ENCODE peak calls at places on chromosomes 4 and X, in four cellular contexts. D is SJSA1, N is PC-9, G is NT2/D1. J is an unnamed sample.

GRCh38 chr4:23966720-23967119 is 76.9 kb upstream of the PPARGC1A start:
- DNase-seq in D (no peak), N (no peak), G (no peak), J (peak; percentile 45)

GRCh38 chr4:48375651-48376291 is 34.4 kb downstream of the SLAIN2 start:
- DNase-seq in D (peak; percentile 41), N (peak; percentile 55), G (no peak), J (no peak)

GRCh38 chr4:62209757-62210156 is 1009.6 kb downstream of the ADGRL3 start:
- DNase-seq in D (no peak), N (no peak), G (no peak), J (no peak)

GRCh38 chr4:183766140-183766539 is 107.0 kb downstream of the TRAPPC11 start:
- DNase-seq in D (no peak), N (no peak), G (no peak), J (no peak)

GRCh38 chrX:20362268-20363002 is 95.7 kb upstream of the RPS6KA3 start:
- DNase-seq in D (no peak), N (peak; percentile 30), G (no peak), J (peak; percentile 1)

GRCh38 chrX:86066998-86067397 is 19.6 kb upstream of the CHM start:
- DNase-seq in D (no peak), N (no peak), G (no peak), J (no peak)

GRCh38 chr4:156291317-156291716 is 337.7 kb upstream of the CTSO start:
- DNase-seq in D (no peak), N (no peak), G (no peak), J (no peak)

GRCh38 chrX:106999002-106999975 is 723 bp downstream of the MORC4 start:
- DNase-seq in D (peak; percentile 47), N (peak; percentile 47), G (no peak), J (peak; percentile 60)

GRCh38 chr4:147739239-147739823 is 7.4 kb downstream of the ARHGAP10 start:
- DNase-seq in D (no peak), N (no peak), G (no peak), J (no peak)

GRCh38 chrX:74426071-74426470 is 4.8 kb downstream of the SLC16A2 start:
- DNase-seq in D (no peak), N (no peak), G (no peak), J (no peak)

GRCh38 chrX:42678133-42678532 is 99.8 kb downstream of the PPP1R2C start:
- DNase-seq in D (no peak), N (no peak), G (no peak), J (no peak)

DNA sequence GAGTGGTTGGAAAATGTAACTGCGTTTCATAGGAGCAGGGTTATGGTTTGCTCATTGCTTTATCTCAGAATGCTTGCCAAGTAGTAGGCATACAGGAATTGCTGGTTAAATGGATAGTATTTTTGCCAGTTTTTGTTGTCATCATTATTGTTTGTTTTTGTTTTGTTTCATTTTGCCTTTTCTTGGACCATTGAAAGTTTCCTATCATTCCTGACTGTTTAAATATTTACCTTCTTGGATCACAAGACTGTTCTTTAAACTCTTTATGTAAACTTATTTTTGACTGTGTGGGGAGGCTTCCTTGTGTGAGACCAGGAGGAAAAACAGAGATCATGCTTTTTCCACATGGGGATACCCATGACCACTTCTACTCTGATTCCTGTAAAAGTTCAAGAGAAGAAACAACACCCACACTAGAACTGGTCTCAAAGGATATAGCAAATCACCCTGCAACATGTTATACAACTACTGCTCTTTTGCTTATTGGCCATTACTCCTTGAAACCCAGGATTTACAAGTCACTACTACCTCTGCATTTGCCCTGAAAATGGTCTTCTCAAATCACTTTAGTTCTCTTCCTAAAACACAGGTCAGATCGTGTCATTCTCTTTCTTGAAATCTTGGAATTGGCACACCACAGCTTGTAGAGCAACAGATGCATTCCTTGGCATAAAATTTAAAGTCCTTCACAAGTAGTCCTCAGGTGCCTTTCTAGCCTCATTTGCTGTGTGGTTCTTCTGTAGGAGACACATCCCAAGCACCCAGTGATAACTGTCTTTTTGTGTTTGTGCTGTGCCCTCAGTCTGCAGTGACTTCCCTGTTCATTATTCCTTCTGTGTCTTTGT is 51.3 kb downstream of the FNIP2 start:
- DNase-seq in D (no peak), N (no peak), G (no peak), J (no peak)
- H3K4me1 ChIP-seq in D (peaks cover 40% of the 10 kb centered on the region), N (peaks cover 30% of the 10 kb centered on the region), G (no peaks in the 10 kb centered on the region), J (no peaks in the 10 kb centered on the region)

GRCh38 chrX:28717864-28718263 is 130.6 kb downstream of the IL1RAPL1 start:
- DNase-seq in D (no peak), N (no peak), G (no peak), J (no peak)

GRCh38 chrX:28719620-28720019 is 132.4 kb downstream of the IL1RAPL1 start:
- DNase-seq in D (no peak), N (no peak), G (no peak), J (no peak)

DNA sequence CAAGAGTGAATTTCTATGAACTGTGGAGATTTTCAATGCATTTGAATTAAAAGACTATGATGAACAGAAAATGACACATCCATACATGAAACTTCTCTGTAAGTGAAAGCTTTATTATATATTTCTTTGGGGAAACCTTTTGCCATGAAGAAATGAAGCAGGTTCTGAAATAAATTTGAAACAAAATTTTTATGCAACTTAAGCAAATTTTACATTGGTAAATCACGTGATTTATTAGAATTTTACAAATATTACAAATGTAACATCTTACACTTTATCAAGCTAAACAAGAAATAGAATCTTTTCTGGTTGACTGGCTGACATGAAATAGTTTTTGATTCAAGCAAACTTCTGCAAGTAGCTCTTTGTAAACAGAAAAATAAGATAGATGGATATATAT is 131.2 kb downstream of the IL1RAPL1 start:
- DNase-seq in D (no peak), N (no peak), G (no peak), J (no peak)
- H3K4me1 ChIP-seq in D (no peaks in the 10 kb centered on the region), N (no peaks in the 10 kb centered on the region), G (no peaks in the 10 kb centered on the region), J (no peaks in the 10 kb centered on the region)

DNA sequence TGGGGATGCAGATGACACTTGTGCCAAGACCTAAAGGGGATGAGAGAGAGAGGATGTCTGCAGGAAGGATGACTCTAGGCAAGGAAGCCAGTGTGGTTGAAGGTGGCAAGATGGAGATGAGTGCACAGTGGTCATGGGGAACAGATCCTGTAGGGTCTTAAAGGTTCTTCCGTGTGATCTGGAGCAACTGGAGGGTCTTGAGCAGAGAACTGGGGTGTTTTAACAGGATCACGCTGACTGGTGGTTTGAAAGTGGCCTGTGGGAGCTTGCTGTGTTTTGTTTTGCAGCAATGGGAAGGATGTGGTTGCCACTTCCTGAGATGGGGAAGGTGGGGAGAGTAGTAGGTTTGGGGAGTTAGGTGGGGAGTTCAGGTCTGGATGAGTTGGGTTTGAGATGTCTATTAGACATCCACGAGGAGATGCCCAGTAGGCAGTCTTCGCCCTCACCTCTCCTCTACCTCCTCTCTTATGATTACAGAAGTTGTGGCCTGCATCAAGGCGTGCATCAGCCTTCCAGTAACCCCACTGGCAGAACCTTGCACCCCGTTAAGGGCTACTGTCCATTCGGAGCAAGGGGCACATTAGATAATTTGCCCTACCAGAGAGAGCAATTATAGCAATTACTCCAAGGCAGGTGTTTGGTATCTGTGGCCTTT is 1.4 kb upstream of the STBD1 start:
- DNase-seq in D (no peak), N (no peak), G (no peak), J (no peak)
- H3K4me1 ChIP-seq in D (peaks cover 35% of the 10 kb centered on the region), N (peaks cover 28% of the 10 kb centered on the region), G (peaks cover 2% of the 10 kb centered on the region), J (no peaks in the 10 kb centered on the region)

GRCh38 chr4:41137879-41138278 is 76.5 kb downstream of the APBB2 start:
- DNase-seq in D (no peak), N (no peak), G (no peak), J (no peak)

GRCh38 chr4:41142946-41143720 is 71.2 kb downstream of the APBB2 start:
- DNase-seq in D (peak; percentile 64), N (peak; percentile 30), G (no peak), J (no peak)

GRCh38 chr4:41142356-41142755 is 72.0 kb downstream of the APBB2 start:
- DNase-seq in D (no peak), N (no peak), G (no peak), J (no peak)

GRCh38 chr4:41141910-41142309 is 72.4 kb downstream of the APBB2 start:
- DNase-seq in D (no peak), N (no peak), G (no peak), J (no peak)

DNA sequence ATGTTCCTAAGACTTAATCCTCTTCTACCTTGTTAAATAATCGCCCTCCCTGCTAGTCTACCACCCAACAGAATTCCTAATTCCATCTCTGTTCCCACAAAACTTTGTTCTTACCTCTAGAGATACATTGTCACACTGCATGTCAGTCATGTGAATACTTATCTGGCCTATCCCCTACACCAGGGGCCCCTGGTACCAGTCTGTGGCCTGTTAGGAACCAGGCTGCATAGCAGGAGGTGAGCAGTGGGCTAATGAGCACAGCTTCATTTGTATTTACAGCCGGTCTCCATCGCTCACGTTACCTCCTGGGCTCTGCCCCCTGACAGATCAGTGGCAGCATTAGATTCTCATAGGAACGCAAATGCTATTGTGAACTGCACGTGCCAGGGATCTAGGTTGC is 73.9 kb downstream of the APBB2 start:
- DNase-seq in D (no peak), N (no peak), G (no peak), J (peak; percentile 23)
- H3K4me1 ChIP-seq in D (peaks cover 40% of the 10 kb centered on the region), N (no peaks in the 10 kb centered on the region), G (no peaks in the 10 kb centered on the region), J (peaks cover 34% of the 10 kb centered on the region)

DNA sequence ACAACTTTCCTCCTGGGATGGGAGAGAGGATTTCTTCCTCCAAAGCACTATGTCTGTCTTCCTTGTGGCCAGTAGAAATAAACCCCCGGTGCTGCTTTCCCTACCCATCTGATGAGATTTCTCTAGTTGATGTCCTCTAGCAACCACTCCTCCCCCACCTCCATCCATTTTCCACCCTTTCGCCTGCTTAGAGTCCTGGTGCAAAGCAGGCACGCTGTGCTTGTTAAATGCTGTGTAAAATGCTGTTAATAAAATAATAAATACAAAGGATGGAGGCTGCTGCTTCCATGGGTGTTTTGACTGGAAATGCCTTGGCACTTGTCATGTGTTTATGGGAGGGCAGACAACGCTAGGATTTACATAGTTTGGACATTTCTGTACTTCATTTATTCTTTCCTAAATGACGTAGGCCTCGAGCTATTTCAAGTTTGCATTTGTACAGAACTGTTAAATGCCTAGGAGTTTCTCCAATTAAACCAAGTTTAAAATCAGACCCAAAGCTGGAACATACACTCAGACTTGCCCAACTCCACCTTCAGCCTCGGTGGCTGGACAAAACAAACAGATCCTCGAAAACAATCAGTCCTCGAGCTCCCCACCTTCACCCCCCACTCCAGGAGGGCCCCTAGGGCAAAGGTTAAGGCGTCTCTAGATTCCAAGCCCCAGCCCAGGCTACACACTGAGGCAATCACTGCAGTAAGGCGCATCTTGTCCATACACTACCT is 10.0 kb downstream of the BCOR start:
- DNase-seq in D (no peak), N (no peak), G (no peak), J (no peak)
- H3K4me1 ChIP-seq in D (peaks cover 62% of the 10 kb centered on the region), N (peaks cover 10% of the 10 kb centered on the region), G (peaks cover 23% of the 10 kb centered on the region), J (peaks cover 91% of the 10 kb centered on the region)

DNA sequence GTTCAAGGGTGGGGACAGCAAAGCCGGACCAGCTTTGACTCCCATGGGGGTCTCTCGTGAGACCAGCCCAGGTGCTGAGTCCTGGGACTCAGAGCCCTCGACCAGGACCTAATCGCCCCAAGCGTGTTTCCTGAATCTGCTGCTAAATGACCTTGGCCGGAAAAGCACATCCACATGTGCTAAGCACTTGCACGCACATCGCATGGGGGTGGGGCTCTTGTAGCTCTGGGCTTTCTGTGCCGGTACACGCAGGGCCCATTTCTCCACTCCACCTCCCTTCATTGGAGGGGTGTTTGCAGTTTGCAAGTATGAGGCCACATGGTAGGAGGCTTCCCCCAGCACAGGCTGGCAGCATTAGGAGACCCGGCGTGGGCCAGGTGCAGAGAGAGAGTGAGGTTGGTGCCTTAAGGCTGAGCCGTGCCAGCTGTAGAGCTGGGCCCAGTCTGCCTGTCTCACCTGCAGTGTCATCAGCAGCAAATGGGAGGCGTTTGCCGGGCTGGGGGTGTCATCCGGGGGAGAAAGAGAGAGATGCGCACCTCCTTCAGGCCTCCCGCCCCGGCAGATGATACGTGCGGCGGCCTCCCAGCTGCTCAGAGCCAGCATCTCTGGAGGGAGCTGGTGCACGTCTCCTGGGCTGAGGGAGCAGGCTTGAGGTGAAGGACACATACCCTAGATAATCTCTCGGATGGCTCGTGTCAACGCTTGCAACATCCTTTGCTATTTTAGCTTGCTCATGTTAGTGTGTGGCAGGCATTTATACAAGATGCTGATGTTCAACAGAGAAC is 45.2 kb upstream of the CLCN4 start:
- DNase-seq in D (no peak), N (no peak), G (no peak), J (no peak)
- H3K4me1 ChIP-seq in D (no peaks in the 10 kb centered on the region), N (no peaks in the 10 kb centered on the region), G (no peaks in the 10 kb centered on the region), J (no peaks in the 10 kb centered on the region)

J was measured in neural progenitor cell.